ENCODE peak calls at places on chromosomes 7 and 10, in seven cellular contexts. E, Z, B, P, W, N and U are unnamed samples.

GRCh38 chr7:27161214-27161720 is 4.1 kb downstream of the HOXA9 start:
- DNase-seq in E (no peak), Z (no peak), B (no peak), P (no peak), W (peak; percentile 75), N (no peak), U (peak; percentile 50)

GRCh38 chr10:93071674-93072224 is 1.9 kb upstream of the CYP26A1 start:
- DNase-seq in E (no peak), Z (no peak), B (no peak), P (no peak), W (peak; percentile 51), N (no peak), U (peak; percentile 36)

GRCh38 chr10:102322914-102323313 is 72.6 kb upstream of the NFKB2 start:
- DNase-seq in E (no peak), Z (no peak), B (no peak), P (no peak), W (peak; percentile 42), N (peak; percentile 6), U (no peak)

GRCh38 chr7:138992052-138992531 is 10.9 kb upstream of the KIAA1549 start:
- DNase-seq in E (no peak), Z (peak; percentile 87), B (no peak), P (no peak), W (no peak), N (no peak), U (no peak)

GRCh38 chr10:91350651-91351081 is 59.5 kb upstream of the HECTD2 start:
- DNase-seq in E (no peak), Z (no peak), B (no peak), P (no peak), W (no peak), N (no peak), U (no peak)

GRCh38 chr7:52100-52499 is 140.3 kb upstream of the FAM20C start:
- DNase-seq in E (no peak), Z (no peak), B (peak; percentile 67), P (no peak), W (no peak), N (no peak), U (no peak)

GRCh38 chr7:1409555-1409954 is 49.7 kb downstream of the MICALL2 start:
- DNase-seq in E (no peak), Z (no peak), B (no peak), P (no peak), W (no peak), N (no peak), U (no peak)

GRCh38 chr7:46220066-46220630 is 299.1 kb upstream of the IGFBP3 start:
- DNase-seq in E (no peak), Z (peak; percentile 13), B (no peak), P (no peak), W (no peak), N (no peak), U (no peak)

GRCh38 chr10:113666682-113667252 is 2.9 kb upstream of the NRAP start:
- DNase-seq in E (no peak), Z (peak; percentile 22), B (no peak), P (no peak), W (no peak), N (no peak), U (peak; percentile 58)

GRCh38 chr7:2795906-2796305 is 48.2 kb downstream of the GNA12 start:
- DNase-seq in E (no peak), Z (no peak), B (no peak), P (no peak), W (no peak), N (no peak), U (no peak)

GRCh38 chr10:94989192-94989591 is 50.7 kb downstream of the CYP2C9 start:
- DNase-seq in E (no peak), Z (no peak), B (no peak), P (no peak), W (no peak), N (no peak), U (no peak)

GRCh38 chr7:2060701-2061100 is 172.0 kb downstream of the MAD1L1 start:
- DNase-seq in E (no peak), Z (no peak), B (no peak), P (no peak), W (no peak), N (no peak), U (no peak)

GRCh38 chr10:78336402-78336791 is 302.7 kb downstream of the RPS24 start:
- DNase-seq in E (no peak), Z (peak; percentile 94), B (no peak), P (no peak), W (no peak), N (no peak), U (peak; percentile 91)

GRCh38 chr7:46286346-46286745 is 365.3 kb upstream of the IGFBP3 start:
- DNase-seq in E (no peak), Z (no peak), B (no peak), P (no peak), W (no peak), N (no peak), U (no peak)

GRCh38 chr10:10788761-10789160 is 228.9 kb upstream of the CELF2 start:
- DNase-seq in E (no peak), Z (no peak), B (no peak), P (no peak), W (no peak), N (no peak), U (no peak)

GRCh38 chr10:112269266-112269665 is 13.9 kb upstream of the TECTB start:
- DNase-seq in E (no peak), Z (peak; percentile 41), B (no peak), P (no peak), W (no peak), N (no peak), U (no peak)

GRCh38 chr7:3029138-3029537 is 14.5 kb downstream of the CARD11 start:
- DNase-seq in E (no peak), Z (no peak), B (no peak), P (no peak), W (no peak), N (no peak), U (no peak)